ENCODE peak calls at places on chromosomes 6 and 20, in four cellular contexts. V is hepatocyte, T is tibial artery, H is foreskin fibroblast. B is an unnamed sample.

GRCh38 chr20:3714092-3714491 is 1.7 kb upstream of the SIGLEC1 start:
- DNase-seq in V (no peak), T (no peak), H (no peak), B (no peak)

GRCh38 chr6:116557863-116558262 is 4.3 kb downstream of the CALHM4 start:
- DNase-seq in V (peak), T (no peak), H (peak), B (no peak)

GRCh38 chr6:7203939-7204338 is 96.2 kb downstream of the RREB1 start:
- DNase-seq in T (no peak), V (no peak), H (no peak), B (no peak)

GRCh38 chr6:136864676-136865075 is 42.3 kb downstream of the PEX7 start:
- DNase-seq in T (no peak), H (no peak), V (no peak), B (no peak)

GRCh38 chr20:5410450-5410849 is 93.7 kb upstream of the PROKR2 start:
- DNase-seq in H (no peak), T (no peak), V (no peak), B (no peak)

GRCh38 chr20:61704661-61705060 is 361.0 kb downstream of the TAF4 start:
- DNase-seq in T (no peak), H (no peak), V (no peak), B (no peak)

GRCh38 chr20:8389381-8390368 is 257.6 kb downstream of the PLCB1 start:
- DNase-seq in V (peak), T (no peak), H (peak), B (no peak)

GRCh38 chr20:38757145-38757800 is 9.0 kb downstream of the ACTR5 start:
- DNase-seq in H (no peak), V (no peak), T (no peak), B (no peak)

GRCh38 chr6:155599571-155599970 is 143.9 kb upstream of the NOX3 start:
- DNase-seq in V (no peak), T (no peak), H (no peak), B (no peak)

GRCh38 chr6:41723178-41723935 is 12.1 kb downstream of the TFEB start:
- DNase-seq in H (peak), T (peak), V (peak), B (peak)

DNA sequence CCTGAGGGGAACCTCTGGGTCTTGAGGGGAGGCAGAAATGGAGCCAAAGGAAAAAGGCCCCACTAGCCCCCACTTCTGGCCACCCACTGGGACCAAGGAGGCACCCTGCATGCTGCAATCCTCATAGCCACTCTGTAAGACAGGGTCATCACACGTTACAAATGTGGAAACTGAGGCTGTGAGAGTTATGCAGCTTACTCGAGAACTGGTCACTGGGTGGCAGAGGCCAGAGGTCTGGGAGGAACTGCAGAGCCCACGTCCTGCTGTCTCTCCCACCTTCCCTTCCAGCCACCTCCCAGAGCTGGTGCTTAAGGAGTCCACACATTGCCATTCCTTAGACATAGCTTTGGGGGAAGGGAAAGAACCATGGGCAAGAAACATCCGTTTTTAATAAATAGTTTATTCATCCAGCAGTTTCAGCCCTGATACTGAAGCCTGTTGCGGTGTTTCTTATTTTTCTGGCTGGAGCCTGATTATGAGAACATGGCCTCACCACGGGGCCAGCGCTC is 18.0 kb downstream of the LEMD2 start:
- DNase-seq in H (no peak), V (no peak), T (peak), B (no peak)
- H3K4me3 ChIP-seq in H (no peak), V (no peak), T (no peak), B (no peak)

GRCh38 chr6:117600008-117600743 is 2.1 kb downstream of the GOPC start:
- DNase-seq in T (no peak), V (no peak), H (no peak), B (no peak)

GRCh38 chr6:117602899-117603588 is 733 bp upstream of the GOPC start:
- DNase-seq in V (no peak), H (no peak), T (no peak), B (no peak)

GRCh38 chr6:117601811-117602150 is 530 bp downstream of the GOPC start:
- DNase-seq in V (no peak), H (no peak), T (no peak), B (no peak)

GRCh38 chr6:117605169-117605826 is 3.0 kb upstream of the GOPC start:
- DNase-seq in H (peak), V (peak), T (no peak), B (peak)

DNA sequence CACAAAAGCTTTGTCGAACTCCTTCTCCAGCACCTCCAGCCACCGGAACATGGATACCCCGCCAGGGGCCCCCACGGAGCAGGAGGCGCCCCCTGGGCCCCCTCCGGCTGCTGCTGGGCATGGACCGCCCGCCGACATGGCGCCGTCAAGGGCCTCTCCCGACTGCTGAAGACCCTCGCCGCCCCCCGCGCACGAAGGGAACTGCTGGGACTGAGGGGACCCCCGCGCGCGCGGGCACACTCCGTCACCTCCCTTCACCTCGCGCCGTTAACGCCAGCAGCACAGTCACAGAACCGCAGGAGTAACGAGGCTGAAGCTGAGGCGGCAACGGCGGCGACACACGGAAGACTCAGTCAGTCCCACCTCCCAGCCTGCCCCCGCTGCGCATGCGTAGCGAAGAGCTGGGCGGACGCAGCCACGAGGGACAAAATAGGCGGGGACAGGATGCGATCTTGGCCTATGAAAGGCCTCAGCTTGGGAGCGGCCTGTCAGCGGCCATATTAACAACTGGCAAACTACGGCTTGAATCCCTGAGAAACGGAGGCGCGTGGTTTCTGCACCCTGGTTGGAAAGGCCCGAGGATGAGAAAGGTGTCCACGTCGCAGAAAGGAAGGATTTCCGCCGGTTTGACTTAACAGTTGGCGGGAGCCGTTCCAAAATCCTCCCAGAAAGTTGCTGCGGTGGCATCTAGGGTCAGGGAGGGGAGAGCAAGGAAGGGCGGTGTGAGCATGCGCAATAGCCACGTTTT is at the start of gene GOPC:
- DNase-seq in V (peak), H (peak), T (peak), B (peak)
- TF ChIP-seq CTCF in V (peak), H (no peak), T (no peak), B (peak)

GRCh38 chr6:10603265-10603664 is 82.1 kb downstream of the GCNT2 start:
- DNase-seq in H (no peak), V (no peak), T (no peak), B (no peak)

GRCh38 chr6:10599046-10599445 is 77.9 kb downstream of the GCNT2 start:
- DNase-seq in V (no peak), H (no peak), T (no peak), B (no peak)

GRCh38 chr6:10597499-10598001 is 76.4 kb downstream of the GCNT2 start:
- DNase-seq in T (no peak), V (no peak), H (no peak), B (no peak)

GRCh38 chr6:10595731-10596664 is 74.8 kb downstream of the GCNT2 start:
- DNase-seq in V (no peak), H (no peak), T (no peak), B (no peak)

DNA sequence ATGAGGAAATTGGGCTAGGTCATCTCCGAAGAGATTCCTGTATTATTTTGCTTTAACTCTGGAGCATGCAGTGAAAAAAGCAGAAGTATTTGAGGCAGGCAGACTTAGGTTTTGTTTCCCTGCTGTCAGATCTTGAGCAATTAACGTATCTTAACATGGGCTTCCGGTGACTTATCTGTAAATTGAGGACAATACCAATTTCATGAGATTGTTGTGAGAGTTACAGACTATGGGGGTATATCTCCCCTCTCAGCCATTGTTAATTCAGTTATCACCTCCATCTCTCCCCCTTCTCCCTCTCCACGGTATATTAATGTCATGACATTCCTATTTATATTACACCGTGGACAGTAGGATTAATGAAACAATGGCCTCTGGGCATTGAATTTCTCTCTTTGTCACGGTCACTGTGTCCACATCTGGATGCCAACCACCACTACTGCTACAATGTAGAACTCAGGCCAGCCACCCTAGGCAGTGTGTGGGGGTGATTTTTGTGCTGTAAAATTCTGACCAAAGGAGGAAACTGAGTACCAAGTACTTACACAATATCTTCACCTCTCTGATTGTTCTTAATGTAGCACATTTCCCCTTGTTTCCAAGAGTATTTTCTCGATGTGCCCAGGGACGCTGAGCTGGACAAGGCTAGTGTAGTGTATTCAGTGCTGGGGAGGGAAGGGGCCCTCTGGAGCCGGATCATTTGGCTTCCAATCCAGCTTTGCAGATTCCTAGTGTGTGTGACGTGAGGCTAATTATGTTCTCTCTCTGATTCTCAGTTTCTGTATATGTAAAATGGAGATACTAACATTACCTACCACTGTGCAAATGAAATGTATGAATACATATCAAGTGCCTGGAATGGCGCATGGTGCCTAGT is 77.2 kb downstream of the GCNT2 start:
- DNase-seq in V (no peak), T (no peak), H (no peak), B (no peak)
- H3K4me3 ChIP-seq in V (no peak), T (no peak), H (no peak), B (no peak)

DNA sequence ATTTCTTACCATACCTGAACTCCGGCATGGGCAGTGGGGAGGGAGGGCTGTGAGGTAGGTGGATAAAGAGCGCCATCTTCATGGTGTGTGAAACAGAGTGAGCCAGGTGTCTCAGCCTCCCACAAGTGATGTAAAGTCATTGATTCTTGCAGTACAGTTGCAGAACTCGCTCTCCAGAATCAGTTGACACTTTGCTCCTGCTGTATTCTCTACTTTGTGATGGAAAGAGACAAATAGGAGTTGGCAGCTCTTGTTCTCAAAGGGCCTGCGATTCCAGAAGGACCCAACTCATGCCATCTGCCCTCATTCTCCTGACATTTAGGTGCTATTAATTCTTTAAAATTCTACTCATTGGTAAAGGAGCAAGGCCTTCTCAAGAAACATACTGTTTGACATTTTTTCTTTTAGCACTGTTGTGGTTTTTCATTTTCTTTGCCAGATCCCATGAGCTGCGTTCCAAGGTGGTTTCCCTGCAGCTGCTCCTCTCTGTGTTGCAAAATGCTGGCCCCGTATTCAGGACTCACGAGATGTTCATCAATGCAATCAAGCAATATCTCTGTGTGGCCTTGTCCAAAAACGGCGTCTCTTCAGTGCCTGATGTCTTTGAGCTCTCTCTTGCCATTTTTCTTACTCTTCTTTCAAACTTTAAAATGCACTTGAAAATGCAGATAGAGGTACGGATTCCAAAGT is 49.3 kb downstream of the ARFGEF2 start:
- DNase-seq in T (no peak), V (no peak), H (no peak), B (no peak)
- TF ChIP-seq CTCF in T (no peak), V (no peak), H (no peak), B (no peak)

GRCh38 chr20:32527447-32528055 is 57.6 kb downstream of the NOL4L start:
- DNase-seq in T (no peak), V (no peak), H (no peak), B (no peak)
- H3K4me3 ChIP-seq in T (no peak), V (no peak), H (no peak), B (no peak)

GRCh38 chr20:10613911-10614310 is 59.9 kb downstream of the JAG1 start:
- DNase-seq in H (no peak), T (no peak), V (no peak), B (no peak)

GRCh38 chr20:10610266-10610665 is 63.5 kb downstream of the JAG1 start:
- DNase-seq in T (no peak), V (no peak), H (no peak), B (no peak)

GRCh38 chr20:10609726-10610125 is 64.1 kb downstream of the JAG1 start:
- DNase-seq in V (no peak), H (no peak), T (no peak), B (no peak)

GRCh38 chr20:10609276-10609675 is 64.5 kb downstream of the JAG1 start:
- DNase-seq in V (no peak), H (peak), T (peak), B (no peak)

DNA sequence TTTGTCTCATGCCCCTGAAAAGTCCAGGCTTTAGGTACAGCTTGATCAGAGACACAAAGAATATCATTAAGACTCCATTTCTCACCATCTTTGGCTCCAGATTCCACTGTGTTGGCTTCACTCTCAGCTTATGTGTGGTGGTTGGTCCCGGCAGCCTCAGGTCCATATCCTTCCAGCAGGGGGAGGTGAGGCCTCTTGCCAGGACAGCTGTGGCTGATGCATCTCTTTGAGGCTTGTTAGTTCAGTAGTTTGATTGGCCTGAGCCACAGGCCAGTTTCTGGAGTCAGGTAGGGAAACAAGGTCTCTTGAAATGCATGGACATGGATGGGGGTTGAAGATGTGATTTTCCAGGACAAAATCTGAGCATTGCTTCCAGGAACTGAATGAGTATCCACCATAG is 62.4 kb downstream of the JAG1 start:
- DNase-seq in T (peak), H (no peak), V (peak), B (no peak)
- TF ChIP-seq CTCF in T (peak), H (peak), V (peak), B (peak)

B was measured in GM06990.